ENCODE peak calls at places on chromosomes 13 and 19, in eight cellular contexts. O is germinal center, A is heart right ventricle, E is AG09319, Q is MCF 10A, P is adrenal gland, G is HFFc6, W is left colon. K is an unnamed sample.

GRCh38 chr13:20168396-20168795 is 7.5 kb upstream of the GJA3 start:
- DNase-seq in G (no peak), A (no peak), W (no peak), O (no peak), P (no peak), Q (no peak), E (no peak), K (no peak)

GRCh38 chr13:23461544-23461943 is 28.0 kb upstream of the SACS start:
- DNase-seq in G (no peak), O (no peak), Q (no peak), W (no peak), A (no peak), P (no peak), E (no peak), K (no peak)

GRCh38 chr19:47581605-47582319 is 8.8 kb upstream of the ZNF541 start:
- DNase-seq in W (no peak), G (no peak), A (no peak), E (no peak), Q (no peak), O (no peak), P (no peak), K (no peak)

GRCh38 chr13:30738526-30738925 is 3.2 kb downstream of the ALOX5AP start:
- DNase-seq in P (no peak), O (no peak), A (no peak), W (no peak), E (no peak), Q (no peak), G (no peak), K (no peak)

GRCh38 chr19:47344425-47344824 is 4.7 kb upstream of the DHX34 start:
- DNase-seq in G (no peak), E (no peak), O (no peak), W (no peak), P (no peak), Q (no peak), A (no peak), K (no peak)

GRCh38 chr19:369256-369655 is 24.7 kb upstream of the MIER2 start:
- DNase-seq in A (no peak), W (no peak), E (no peak), G (no peak), P (no peak), Q (no peak), O (no peak), K (no peak)

GRCh38 chr13:85985791-85986190 is 186.6 kb upstream of the SLITRK6 start:
- DNase-seq in O (no peak), E (no peak), A (no peak), G (no peak), Q (peak), W (no peak), P (no peak), K (no peak)

GRCh38 chr19:19061491-19061890 is 2.3 kb upstream of the SLC25A42 start:
- DNase-seq in A (peak), G (no peak), P (no peak), Q (no peak), E (no peak), O (no peak), W (peak), K (no peak)

GRCh38 chr13:101919541-101920306 is 467.2 kb downstream of the ITGBL1 start:
- DNase-seq in Q (peak), G (no peak), E (no peak), P (no peak), W (no peak), A (peak), O (no peak), K (no peak)

GRCh38 chr19:55390461-55390880 is 4.7 kb downstream of the RPL28 start:
- DNase-seq in Q (no peak), W (no peak), P (no peak), E (no peak), O (no peak), A (no peak), G (no peak), K (no peak)

GRCh38 chr13:32045963-32046785 is 14.6 kb downstream of the FRY start:
- DNase-seq in A (no peak), G (no peak), E (no peak), W (no peak), P (peak), O (no peak), Q (peak), K (no peak)

GRCh38 chr19:15248106-15248505 is 15.9 kb upstream of the EPHX3 start:
- DNase-seq in E (no peak), G (no peak), P (no peak), A (peak), W (no peak), Q (no peak), O (no peak), K (no peak)